ENCODE peak calls at places on chromosome 7, in four cellular contexts. One of them, this sample, is unnamed.

GRCh38 chr7:132576723-132577089 is 436 bp upstream of the PLXNA4 start:
- DNase-seq in hepatocyte: peak
- DNase-seq in T-helper 2 cell: no peak
- DNase-seq in mammary epithelial cell: no peak
- DNase-seq in this sample: no peak

GRCh38 chr7:44111759-44112158 is 7.6 kb downstream of the AEBP1 start:
- DNase-seq in hepatocyte: no peak
- DNase-seq in T-helper 2 cell: no peak
- DNase-seq in mammary epithelial cell: no peak
- DNase-seq in this sample: no peak

GRCh38 chr7:130356121-130356759 is 11.6 kb downstream of the CPA5 start:
- DNase-seq in hepatocyte: peak
- DNase-seq in T-helper 2 cell: no peak
- DNase-seq in mammary epithelial cell: peak
- DNase-seq in this sample: no peak

GRCh38 chr7:138359891-138360582 is 100.0 kb upstream of the TRIM24 start:
- DNase-seq in hepatocyte: no peak
- DNase-seq in T-helper 2 cell: no peak
- DNase-seq in mammary epithelial cell: no peak
- DNase-seq in this sample: no peak

GRCh38 chr7:140607441-140607989 is 33.1 kb downstream of the DENND2A start:
- DNase-seq in hepatocyte: peak
- DNase-seq in T-helper 2 cell: no peak
- DNase-seq in mammary epithelial cell: peak
- DNase-seq in this sample: no peak

GRCh38 chr7:77802557-77803410 is 4.2 kb downstream of the PHTF2 start:
- DNase-seq in hepatocyte: no peak
- DNase-seq in T-helper 2 cell: no peak
- DNase-seq in mammary epithelial cell: no peak
- DNase-seq in this sample: no peak

GRCh38 chr7:43467406-43467805 is 115.5 kb upstream of the STK17A start:
- DNase-seq in hepatocyte: no peak
- DNase-seq in T-helper 2 cell: no peak
- DNase-seq in mammary epithelial cell: peak
- DNase-seq in this sample: no peak

GRCh38 chr7:106737202-106737562 is 76.2 kb upstream of the CCDC71L start:
- DNase-seq in hepatocyte: no peak
- DNase-seq in T-helper 2 cell: no peak
- DNase-seq in mammary epithelial cell: peak
- DNase-seq in this sample: no peak

GRCh38 chr7:130201796-130202195 is 3.4 kb downstream of the TMEM209 start:
- DNase-seq in hepatocyte: no peak
- DNase-seq in T-helper 2 cell: no peak
- DNase-seq in mammary epithelial cell: no peak
- DNase-seq in this sample: no peak

GRCh38 chr7:135380351-135380750 is 129.6 kb downstream of the CNOT4 start:
- DNase-seq in hepatocyte: no peak
- DNase-seq in T-helper 2 cell: no peak
- DNase-seq in mammary epithelial cell: no peak
- DNase-seq in this sample: no peak

GRCh38 chr7:14602851-14603250 is 299.7 kb downstream of the DGKB start:
- DNase-seq in hepatocyte: no peak
- DNase-seq in T-helper 2 cell: no peak
- DNase-seq in mammary epithelial cell: no peak
- DNase-seq in this sample: no peak

GRCh38 chr7:158820656-158821055 is 8.7 kb downstream of the ESYT2 start:
- DNase-seq in hepatocyte: no peak
- DNase-seq in T-helper 2 cell: no peak
- DNase-seq in mammary epithelial cell: no peak
- DNase-seq in this sample: no peak

GRCh38 chr7:120725376-120726039 is 132.4 kb downstream of the TSPAN12 start:
- DNase-seq in hepatocyte: peak
- DNase-seq in T-helper 2 cell: no peak
- DNase-seq in mammary epithelial cell: no peak
- DNase-seq in this sample: no peak

GRCh38 chr7:112433289-112433688 is 17.0 kb upstream of the IFRD1 start:
- DNase-seq in hepatocyte: no peak
- DNase-seq in T-helper 2 cell: no peak
- DNase-seq in mammary epithelial cell: no peak
- DNase-seq in this sample: no peak

GRCh38 chr7:48017674-48018073 is 11.2 kb downstream of the SUN3 start:
- DNase-seq in hepatocyte: no peak
- DNase-seq in T-helper 2 cell: no peak
- DNase-seq in mammary epithelial cell: no peak
- DNase-seq in this sample: no peak

GRCh38 chr7:156236936-156237599 is 403.5 kb upstream of the RNF32 start:
- DNase-seq in hepatocyte: no peak
- DNase-seq in T-helper 2 cell: no peak
- DNase-seq in mammary epithelial cell: no peak
- DNase-seq in this sample: no peak

GRCh38 chr7:22387583-22387982 is 30.6 kb upstream of the RAPGEF5 start:
- DNase-seq in hepatocyte: no peak
- DNase-seq in T-helper 2 cell: no peak
- DNase-seq in mammary epithelial cell: no peak
- DNase-seq in this sample: no peak

GRCh38 chr7:149495785-149496641 is 1.6 kb downstream of the ZNF746 start:
- DNase-seq in hepatocyte: peak
- DNase-seq in T-helper 2 cell: no peak
- DNase-seq in mammary epithelial cell: peak
- DNase-seq in this sample: no peak

GRCh38 chr7:91620827-91621226 is 259.7 kb downstream of the MTERF1 start:
- DNase-seq in hepatocyte: no peak
- DNase-seq in T-helper 2 cell: no peak
- DNase-seq in mammary epithelial cell: no peak
- DNase-seq in this sample: no peak

GRCh38 chr7:106583133-106583532 is 77.8 kb downstream of the CCDC71L start:
- DNase-seq in hepatocyte: no peak
- DNase-seq in T-helper 2 cell: no peak
- DNase-seq in mammary epithelial cell: no peak
- DNase-seq in this sample: no peak

GRCh38 chr7:50450691-50451051 is 521 bp upstream of the FIGNL1 start:
- DNase-seq in hepatocyte: no peak
- DNase-seq in T-helper 2 cell: no peak
- DNase-seq in mammary epithelial cell: no peak
- DNase-seq in this sample: no peak

GRCh38 chr7:92925876-92926696 is 89.7 kb upstream of the CDK6 start:
- DNase-seq in hepatocyte: peak
- DNase-seq in T-helper 2 cell: no peak
- DNase-seq in mammary epithelial cell: no peak
- DNase-seq in this sample: no peak

GRCh38 chr7:28868700-28869099 is 89.4 kb downstream of the TRIL start:
- DNase-seq in hepatocyte: no peak
- DNase-seq in T-helper 2 cell: no peak
- DNase-seq in mammary epithelial cell: no peak
- DNase-seq in this sample: no peak

GRCh38 chr7:67100956-67101361 is 104.3 kb downstream of the TYW1 start:
- DNase-seq in hepatocyte: peak
- DNase-seq in T-helper 2 cell: no peak
- DNase-seq in mammary epithelial cell: no peak
- DNase-seq in this sample: no peak

GRCh38 chr7:34497153-34497777 is 160.8 kb upstream of the NPSR1 start:
- DNase-seq in hepatocyte: no peak
- DNase-seq in T-helper 2 cell: no peak
- DNase-seq in mammary epithelial cell: no peak
- DNase-seq in this sample: no peak

GRCh38 chr7:90488220-90488619 is 18.8 kb downstream of the PTTG1IP2 start:
- DNase-seq in hepatocyte: no peak
- DNase-seq in T-helper 2 cell: no peak
- DNase-seq in mammary epithelial cell: no peak
- DNase-seq in this sample: no peak

GRCh38 chr7:151871904-151872303 is 5.0 kb downstream of the PRKAG2 start:
- DNase-seq in hepatocyte: no peak
- DNase-seq in T-helper 2 cell: no peak
- DNase-seq in mammary epithelial cell: no peak
- DNase-seq in this sample: no peak

GRCh38 chr7:76294344-76295024 is 8.0 kb upstream of the HSPB1 start:
- DNase-seq in hepatocyte: peak
- DNase-seq in T-helper 2 cell: no peak
- DNase-seq in mammary epithelial cell: peak
- DNase-seq in this sample: no peak

GRCh38 chr7:2042650-2043049 is 190.1 kb downstream of the MAD1L1 start:
- DNase-seq in hepatocyte: no peak
- DNase-seq in T-helper 2 cell: no peak
- DNase-seq in mammary epithelial cell: no peak
- DNase-seq in this sample: no peak

This sample was measured in CD8-positive, alpha-beta T cell.